ENCODE peak calls at places on chromosomes 2 and 18, in eight cellular contexts. One of them, this sample, is unnamed.

GRCh38 chr18:76446746-76447267 is 48.2 kb downstream of the ZNF516 start:
- DNase-seq in cardiac muscle cell: no peak
- DNase-seq in HT-29: no peak
- DNase-seq in fibroblast of pulmonary artery: no peak
- DNase-seq in effector CD4-positive, alpha-beta T cell: no peak
- DNase-seq in Calu3: no peak
- DNase-seq in fibroblast of the aortic adventitia: no peak
- DNase-seq in GM20000: no peak
- DNase-seq in this sample: no peak

GRCh38 chr2:31397099-31397498 is 17.4 kb downstream of the XDH start:
- DNase-seq in fibroblast of pulmonary artery: no peak
- DNase-seq in Calu3: no peak
- DNase-seq in fibroblast of the aortic adventitia: no peak
- DNase-seq in effector CD4-positive, alpha-beta T cell: no peak
- DNase-seq in cardiac muscle cell: no peak
- DNase-seq in HT-29: no peak
- DNase-seq in GM20000: no peak
- DNase-seq in this sample: no peak

GRCh38 chr2:100621371-100621910 is 58.6 kb downstream of the PDCL3 start:
- DNase-seq in GM20000: no peak
- DNase-seq in fibroblast of pulmonary artery: no peak
- DNase-seq in Calu3: no peak
- DNase-seq in HT-29: no peak
- DNase-seq in effector CD4-positive, alpha-beta T cell: no peak
- DNase-seq in fibroblast of the aortic adventitia: no peak
- DNase-seq in cardiac muscle cell: no peak
- DNase-seq in this sample: no peak

GRCh38 chr2:217918220-217919024 is 84.4 kb downstream of the TNS1 start:
- DNase-seq in GM20000: no peak
- DNase-seq in HT-29: no peak
- DNase-seq in fibroblast of pulmonary artery: no peak
- DNase-seq in fibroblast of the aortic adventitia: no peak
- DNase-seq in effector CD4-positive, alpha-beta T cell: no peak
- DNase-seq in cardiac muscle cell: no peak
- DNase-seq in Calu3: peak; percentile 30
- DNase-seq in this sample: peak; percentile 60

GRCh38 chr2:235535423-235536130 is 41.7 kb downstream of the AGAP1 start:
- DNase-seq in Calu3: no peak
- DNase-seq in effector CD4-positive, alpha-beta T cell: no peak
- DNase-seq in fibroblast of the aortic adventitia: no peak
- DNase-seq in GM20000: no peak
- DNase-seq in fibroblast of pulmonary artery: no peak
- DNase-seq in HT-29: no peak
- DNase-seq in cardiac muscle cell: no peak
- DNase-seq in this sample: no peak

GRCh38 chr2:229974271-229974670 is 52.0 kb downstream of the FBXO36 start:
- DNase-seq in HT-29: peak; percentile 13
- DNase-seq in fibroblast of the aortic adventitia: peak; percentile 96
- DNase-seq in Calu3: no peak
- DNase-seq in cardiac muscle cell: peak; percentile 5
- DNase-seq in GM20000: no peak
- DNase-seq in fibroblast of pulmonary artery: peak; percentile 89
- DNase-seq in effector CD4-positive, alpha-beta T cell: no peak
- DNase-seq in this sample: peak; percentile 80

GRCh38 chr2:119746836-119747235 is 12.9 kb upstream of the PTPN4 start:
- DNase-seq in fibroblast of pulmonary artery: peak; percentile 28
- DNase-seq in cardiac muscle cell: no peak
- DNase-seq in GM20000: no peak
- DNase-seq in effector CD4-positive, alpha-beta T cell: no peak
- DNase-seq in Calu3: no peak
- DNase-seq in HT-29: no peak
- DNase-seq in fibroblast of the aortic adventitia: no peak
- DNase-seq in this sample: peak; percentile 55

GRCh38 chr2:128681351-128681906 is 362.8 kb upstream of the HS6ST1 start:
- DNase-seq in HT-29: no peak
- DNase-seq in fibroblast of the aortic adventitia: no peak
- DNase-seq in GM20000: no peak
- DNase-seq in fibroblast of pulmonary artery: no peak
- DNase-seq in effector CD4-positive, alpha-beta T cell: no peak
- DNase-seq in Calu3: no peak
- DNase-seq in cardiac muscle cell: no peak
- DNase-seq in this sample: no peak

GRCh38 chr2:62540786-62541168 is 34.8 kb upstream of the TMEM17 start:
- DNase-seq in GM20000: no peak
- DNase-seq in fibroblast of pulmonary artery: no peak
- DNase-seq in HT-29: no peak
- DNase-seq in effector CD4-positive, alpha-beta T cell: no peak
- DNase-seq in fibroblast of the aortic adventitia: no peak
- DNase-seq in cardiac muscle cell: no peak
- DNase-seq in Calu3: no peak
- DNase-seq in this sample: no peak

GRCh38 chr2:198383392-198383791 is 579.0 kb downstream of the PLCL1 start:
- DNase-seq in cardiac muscle cell: no peak
- DNase-seq in Calu3: no peak
- DNase-seq in fibroblast of pulmonary artery: no peak
- DNase-seq in effector CD4-positive, alpha-beta T cell: no peak
- DNase-seq in HT-29: no peak
- DNase-seq in fibroblast of the aortic adventitia: no peak
- DNase-seq in GM20000: no peak
- DNase-seq in this sample: peak; percentile 17

GRCh38 chr2:240639566-240639965 is 14.3 kb downstream of the GPR35 start:
- DNase-seq in effector CD4-positive, alpha-beta T cell: no peak
- DNase-seq in cardiac muscle cell: no peak
- DNase-seq in fibroblast of the aortic adventitia: no peak
- DNase-seq in Calu3: no peak
- DNase-seq in fibroblast of pulmonary artery: no peak
- DNase-seq in GM20000: no peak
- DNase-seq in HT-29: no peak
- DNase-seq in this sample: no peak

GRCh38 chr2:45014016-45014702 is 4.9 kb upstream of the SIX2 start:
- DNase-seq in HT-29: no peak
- DNase-seq in fibroblast of pulmonary artery: peak; percentile 69
- DNase-seq in Calu3: no peak
- DNase-seq in GM20000: peak; percentile 83
- DNase-seq in cardiac muscle cell: peak; percentile 84
- DNase-seq in fibroblast of the aortic adventitia: peak; percentile 65
- DNase-seq in effector CD4-positive, alpha-beta T cell: no peak
- DNase-seq in this sample: peak; percentile 20

GRCh38 chr2:216507220-216508143 is 8.8 kb downstream of the RPL37A start:
- DNase-seq in GM20000: no peak
- DNase-seq in HT-29: no peak
- DNase-seq in cardiac muscle cell: no peak
- DNase-seq in fibroblast of pulmonary artery: no peak
- DNase-seq in Calu3: no peak
- DNase-seq in fibroblast of the aortic adventitia: no peak
- DNase-seq in effector CD4-positive, alpha-beta T cell: no peak
- DNase-seq in this sample: no peak

GRCh38 chr2:101265893-101266499 is 13.3 kb downstream of the CNOT11 start:
- DNase-seq in fibroblast of pulmonary artery: no peak
- DNase-seq in GM20000: no peak
- DNase-seq in cardiac muscle cell: no peak
- DNase-seq in HT-29: peak; percentile 71
- DNase-seq in effector CD4-positive, alpha-beta T cell: no peak
- DNase-seq in Calu3: peak; percentile 61
- DNase-seq in fibroblast of the aortic adventitia: no peak
- DNase-seq in this sample: no peak

GRCh38 chr2:100211517-100211916 is 69.1 kb upstream of the AFF3 start:
- DNase-seq in HT-29: no peak
- DNase-seq in cardiac muscle cell: no peak
- DNase-seq in Calu3: no peak
- DNase-seq in fibroblast of the aortic adventitia: no peak
- DNase-seq in fibroblast of pulmonary artery: no peak
- DNase-seq in GM20000: no peak
- DNase-seq in effector CD4-positive, alpha-beta T cell: no peak
- DNase-seq in this sample: no peak

GRCh38 chr18:48850891-48851302 is 99.9 kb downstream of the SMAD7 start:
- DNase-seq in fibroblast of the aortic adventitia: peak; percentile 89
- DNase-seq in Calu3: no peak
- DNase-seq in fibroblast of pulmonary artery: peak; percentile 84
- DNase-seq in GM20000: no peak
- DNase-seq in HT-29: no peak
- DNase-seq in effector CD4-positive, alpha-beta T cell: no peak
- DNase-seq in cardiac muscle cell: peak; percentile 28
- DNase-seq in this sample: peak; percentile 70

GRCh38 chr2:151992582-151992981 is 106.3 kb downstream of the CACNB4 start:
- DNase-seq in Calu3: no peak
- DNase-seq in effector CD4-positive, alpha-beta T cell: no peak
- DNase-seq in fibroblast of pulmonary artery: no peak
- DNase-seq in fibroblast of the aortic adventitia: no peak
- DNase-seq in cardiac muscle cell: peak; percentile 6
- DNase-seq in HT-29: no peak
- DNase-seq in GM20000: no peak
- DNase-seq in this sample: no peak

GRCh38 chr2:127884436-127884835 is 1.3 kb downstream of the AMMECR1L start:
- DNase-seq in fibroblast of the aortic adventitia: peak; percentile 67
- DNase-seq in GM20000: no peak
- DNase-seq in effector CD4-positive, alpha-beta T cell: no peak
- DNase-seq in Calu3: no peak
- DNase-seq in cardiac muscle cell: no peak
- DNase-seq in fibroblast of pulmonary artery: peak; percentile 69
- DNase-seq in HT-29: no peak
- DNase-seq in this sample: peak; percentile 76